ENCODE peak calls at places on chromosomes 6 and 20, in seven cellular contexts. One of them, this sample, is unnamed. For H3K27me3, the result is how much of the 10 kb centered on the place peaks cover.

GRCh38 chr6:136739501-136739900 is 52.8 kb downstream of the MAP3K5 start:
- DNase-seq in breast epithelium: no peak
- DNase-seq in stomach: no peak
- DNase-seq in HepG2: no peak
- DNase-seq in thyroid gland: no peak
- DNase-seq in spleen: no peak
- DNase-seq in right lobe of liver: no peak
- DNase-seq in this sample: no peak

GRCh38 chr6:142899101-142899760 is 45.7 kb downstream of the HIVEP2 start:
- DNase-seq in breast epithelium: no peak
- DNase-seq in stomach: no peak
- DNase-seq in HepG2: no peak
- DNase-seq in thyroid gland: no peak
- DNase-seq in spleen: no peak
- DNase-seq in right lobe of liver: no peak
- DNase-seq in this sample: no peak

GRCh38 chr6:8029243-8029870 is 34.8 kb downstream of the BLOC1S5 start:
- DNase-seq in breast epithelium: no peak
- DNase-seq in stomach: no peak
- DNase-seq in HepG2: no peak
- DNase-seq in thyroid gland: no peak
- DNase-seq in spleen: no peak
- DNase-seq in right lobe of liver: no peak
- DNase-seq in this sample: no peak

GRCh38 chr6:170011233-170012142 is 260.1 kb downstream of the ERMARD start:
- DNase-seq in breast epithelium: no peak
- DNase-seq in stomach: no peak
- DNase-seq in HepG2: no peak
- DNase-seq in thyroid gland: peak
- DNase-seq in spleen: no peak
- DNase-seq in right lobe of liver: peak
- DNase-seq in this sample: peak

GRCh38 chr6:41634657-41635056 is 3.6 kb upstream of the MDFI start:
- DNase-seq in breast epithelium: no peak
- DNase-seq in stomach: no peak
- DNase-seq in HepG2: no peak
- DNase-seq in thyroid gland: no peak
- DNase-seq in spleen: peak
- DNase-seq in right lobe of liver: peak
- DNase-seq in this sample: no peak

GRCh38 chr6:11770546-11771466 is 7.8 kb downstream of the ADTRP start:
- DNase-seq in breast epithelium: peak
- DNase-seq in stomach: peak
- DNase-seq in HepG2: no peak
- DNase-seq in thyroid gland: peak
- DNase-seq in spleen: peak
- DNase-seq in right lobe of liver: peak
- DNase-seq in this sample: peak

GRCh38 chr6:165605182-165605875 is 57.7 kb downstream of the PDE10A start:
- DNase-seq in breast epithelium: no peak
- DNase-seq in stomach: no peak
- DNase-seq in HepG2: no peak
- DNase-seq in thyroid gland: no peak
- DNase-seq in spleen: no peak
- DNase-seq in right lobe of liver: no peak
- DNase-seq in this sample: no peak

GRCh38 chr6:111712398-111712797 is 106.7 kb upstream of the TRAF3IP2 start:
- DNase-seq in breast epithelium: no peak
- DNase-seq in stomach: peak
- DNase-seq in HepG2: no peak
- DNase-seq in thyroid gland: no peak
- DNase-seq in spleen: no peak
- DNase-seq in right lobe of liver: no peak
- DNase-seq in this sample: peak

GRCh38 chr6:95091823-95092436 is 485.4 kb upstream of the MANEA start:
- DNase-seq in breast epithelium: no peak
- DNase-seq in stomach: no peak
- DNase-seq in HepG2: peak
- DNase-seq in thyroid gland: no peak
- DNase-seq in spleen: no peak
- DNase-seq in right lobe of liver: no peak
- DNase-seq in this sample: no peak

GRCh38 chr20:56433221-56433879 is 21.3 kb downstream of the CASS4 start:
- DNase-seq in breast epithelium: no peak
- DNase-seq in stomach: no peak
- DNase-seq in HepG2: no peak
- DNase-seq in thyroid gland: no peak
- DNase-seq in spleen: no peak
- DNase-seq in right lobe of liver: no peak
- DNase-seq in this sample: no peak

GRCh38 chr20:19713851-19714716 is 44.0 kb upstream of the RIN2 start:
- DNase-seq in breast epithelium: no peak
- DNase-seq in stomach: no peak
- DNase-seq in HepG2: no peak
- DNase-seq in thyroid gland: no peak
- DNase-seq in spleen: no peak
- DNase-seq in right lobe of liver: no peak
- DNase-seq in this sample: no peak

GRCh38 chr6:105207524-105208269 is 27.9 kb upstream of the POPDC3 start:
- DNase-seq in breast epithelium: no peak
- DNase-seq in stomach: no peak
- DNase-seq in HepG2: no peak
- DNase-seq in thyroid gland: no peak
- DNase-seq in spleen: no peak
- DNase-seq in right lobe of liver: no peak
- DNase-seq in this sample: no peak

GRCh38 chr20:62377064-62377461 is 9.8 kb upstream of the RPS21 start:
- DNase-seq in breast epithelium: no peak
- DNase-seq in stomach: no peak
- DNase-seq in HepG2: no peak
- DNase-seq in thyroid gland: no peak
- DNase-seq in spleen: no peak
- DNase-seq in right lobe of liver: no peak
- DNase-seq in this sample: no peak

GRCh38 chr20:62378215-62378614 is 8.7 kb upstream of the RPS21 start:
- DNase-seq in breast epithelium: peak
- DNase-seq in stomach: no peak
- DNase-seq in HepG2: no peak
- DNase-seq in thyroid gland: peak
- DNase-seq in spleen: no peak
- DNase-seq in right lobe of liver: no peak
- DNase-seq in this sample: no peak

GRCh38 chr20:62374431-62375152 is 7.5 kb upstream of the LAMA5 start:
- DNase-seq in breast epithelium: no peak
- DNase-seq in stomach: no peak
- DNase-seq in HepG2: no peak
- DNase-seq in thyroid gland: peak
- DNase-seq in spleen: no peak
- DNase-seq in right lobe of liver: no peak
- DNase-seq in this sample: no peak

GRCh38 chr20:62377615-62378085 is 9.3 kb upstream of the RPS21 start:
- DNase-seq in breast epithelium: no peak
- DNase-seq in stomach: peak
- DNase-seq in HepG2: no peak
- DNase-seq in thyroid gland: peak
- DNase-seq in spleen: no peak
- DNase-seq in right lobe of liver: no peak
- DNase-seq in this sample: peak

DNA sequence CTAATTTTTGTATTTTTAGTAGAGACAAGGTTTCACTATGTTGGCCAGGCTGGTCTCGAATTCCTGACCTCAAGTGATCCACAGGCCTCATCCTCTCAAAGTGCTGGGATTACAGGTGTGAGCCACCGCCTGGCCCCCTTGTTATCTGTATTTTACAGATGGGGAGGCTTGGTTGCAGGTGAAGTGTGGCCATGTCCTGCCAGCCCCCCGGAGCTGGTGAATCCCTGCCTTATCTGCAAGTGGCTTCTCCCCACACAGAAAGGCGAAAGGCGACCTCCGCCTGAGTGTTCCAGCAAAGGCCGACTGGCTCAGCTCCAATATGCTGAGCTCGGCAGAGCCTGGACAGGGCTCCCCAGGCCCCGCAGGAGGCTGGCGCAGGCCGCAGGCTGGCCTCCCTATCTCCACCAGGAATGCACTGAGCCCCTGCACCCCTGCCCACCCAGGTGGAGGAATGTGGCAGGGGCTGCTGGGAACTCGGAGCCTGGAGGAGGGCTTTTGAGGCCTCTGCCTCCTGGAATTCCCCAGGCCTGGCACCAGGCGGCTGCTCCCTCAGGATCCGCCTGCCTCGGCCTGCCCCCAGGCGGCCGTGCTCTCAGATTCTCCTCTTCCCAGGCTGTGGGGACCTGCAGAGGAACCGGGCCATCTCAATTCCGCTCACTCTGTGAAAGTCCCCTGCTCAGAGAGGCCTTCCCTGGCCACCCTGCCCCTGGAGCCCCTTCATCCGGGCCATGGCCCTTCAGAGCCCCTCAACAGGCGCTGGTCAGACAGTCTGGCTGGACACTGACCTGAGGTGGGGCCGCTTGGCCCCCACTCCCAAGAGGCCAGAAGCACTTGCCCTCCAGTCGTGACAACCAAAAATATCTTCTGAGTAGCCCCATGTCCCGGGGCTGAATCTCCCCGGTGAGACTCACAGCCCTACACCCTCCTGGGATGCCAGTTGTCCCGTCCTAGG is 9.3 kb upstream of the LAMA5 start:
- DNase-seq in breast epithelium: no peak
- DNase-seq in stomach: peak
- DNase-seq in HepG2: peak
- DNase-seq in thyroid gland: peak
- DNase-seq in spleen: no peak
- DNase-seq in right lobe of liver: peak
- DNase-seq in this sample: peak
- TF ChIP-seq CTCF in breast epithelium: peak
- TF ChIP-seq CTCF in stomach: peak
- TF ChIP-seq CTCF in HepG2: peak
- TF ChIP-seq CTCF in thyroid gland: peak
- TF ChIP-seq CTCF in spleen: no peak
- TF ChIP-seq CTCF in right lobe of liver: peak
- TF ChIP-seq CTCF in this sample: peak

GRCh38 chr20:38645318-38645717 is 43.7 kb downstream of the ARHGAP40 start:
- DNase-seq in breast epithelium: no peak
- DNase-seq in stomach: no peak
- DNase-seq in HepG2: no peak
- DNase-seq in thyroid gland: no peak
- DNase-seq in spleen: no peak
- DNase-seq in right lobe of liver: no peak
- DNase-seq in this sample: no peak
- H3K27me3 ChIP-seq in breast epithelium: under half
- H3K27me3 ChIP-seq in stomach: half or more
- H3K27me3 ChIP-seq in HepG2: under half
- H3K27me3 ChIP-seq in thyroid gland: under half
- H3K27me3 ChIP-seq in spleen: half or more
- H3K27me3 ChIP-seq in right lobe of liver: under half
- H3K27me3 ChIP-seq in this sample: half or more

GRCh38 chr20:62133864-62134263 is 9.3 kb downstream of the PSMA7 start:
- DNase-seq in breast epithelium: no peak
- DNase-seq in stomach: no peak
- DNase-seq in HepG2: no peak
- DNase-seq in thyroid gland: no peak
- DNase-seq in spleen: no peak
- DNase-seq in right lobe of liver: no peak
- DNase-seq in this sample: no peak
- TF ChIP-seq POLR2A in breast epithelium: no peak
- TF ChIP-seq POLR2A in stomach: no peak
- TF ChIP-seq POLR2A in HepG2: no peak
- TF ChIP-seq POLR2A in thyroid gland: no peak
- TF ChIP-seq POLR2A in spleen: no peak
- TF ChIP-seq POLR2A in right lobe of liver: no peak
- TF ChIP-seq POLR2A in this sample: no peak

DNA sequence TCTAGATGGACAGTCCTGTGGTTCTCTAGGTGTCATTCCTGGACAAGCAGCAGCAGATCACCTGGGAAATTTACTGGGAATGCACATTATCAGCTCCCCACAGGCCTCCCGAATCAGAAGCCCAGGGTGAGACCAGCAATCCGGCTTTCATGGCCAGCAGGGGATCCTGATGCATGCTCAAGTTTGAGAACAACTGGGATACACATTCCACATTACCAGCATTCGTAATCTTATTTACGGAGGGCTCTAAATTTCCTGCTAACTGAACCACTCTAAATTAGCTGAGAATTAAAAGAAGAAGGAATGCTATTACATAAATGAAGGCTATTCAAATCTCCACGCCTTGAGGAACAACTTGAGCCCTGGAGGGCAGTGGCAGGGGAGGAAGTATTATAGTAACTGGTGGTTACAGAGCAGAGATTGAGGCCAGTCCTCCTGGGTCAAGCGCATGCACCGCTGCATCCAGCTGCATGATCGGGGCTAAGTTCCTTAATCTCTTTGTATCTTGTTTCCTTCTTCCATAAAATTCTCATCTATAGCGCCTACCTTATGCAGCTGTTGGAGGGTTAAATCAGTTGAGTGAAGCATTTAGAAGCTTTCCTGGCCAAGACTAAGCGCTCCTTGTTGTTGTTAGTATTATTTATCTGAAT is 403.7 kb downstream of the CDH26 start:
- DNase-seq in breast epithelium: no peak
- DNase-seq in stomach: no peak
- DNase-seq in HepG2: no peak
- DNase-seq in thyroid gland: no peak
- DNase-seq in spleen: no peak
- DNase-seq in right lobe of liver: no peak
- DNase-seq in this sample: no peak
- TF ChIP-seq CTCF in breast epithelium: no peak
- TF ChIP-seq CTCF in stomach: no peak
- TF ChIP-seq CTCF in HepG2: no peak
- TF ChIP-seq CTCF in thyroid gland: no peak
- TF ChIP-seq CTCF in spleen: no peak
- TF ChIP-seq CTCF in right lobe of liver: no peak
- TF ChIP-seq CTCF in this sample: no peak